ENCODE peak calls at places on chromosomes 13 and 19, in nine cellular contexts. O, R, F, V, B, S, L, P and U are unnamed samples.

GRCh38 chr13:23995283-23996073 is 98.2 kb upstream of the C1QTNF9B start:
- DNase-seq in L (no peak), B (no peak), R (no peak), V (no peak), F (no peak), S (no peak), P (no peak), O (peak; percentile 48), U (no peak)

GRCh38 chr13:111525320-111526118 is 205.1 kb downstream of the TEX29 start:
- DNase-seq in P (no peak), S (no peak), L (no peak), B (no peak), O (no peak), V (no peak), F (no peak), R (no peak), U (no peak)

GRCh38 chr13:98869408-98870090 is 108.3 kb downstream of the DOCK9 start:
- DNase-seq in R (no peak), F (peak; percentile 30), L (peak; percentile 80), S (no peak), B (no peak), P (no peak), V (no peak), O (peak; percentile 31), U (no peak)

GRCh38 chr13:107459430-107459829 is 755.9 kb downstream of the LIG4 start:
- DNase-seq in O (no peak), V (no peak), R (no peak), P (no peak), F (no peak), S (no peak), B (no peak), L (no peak), U (no peak)

GRCh38 chr13:51266642-51267041 is 44.4 kb downstream of the FAM124A start:
- DNase-seq in O (no peak), B (no peak), R (no peak), V (no peak), P (no peak), F (no peak), S (no peak), L (peak; percentile 28), U (no peak)

GRCh38 chr13:48333976-48334375 is 30.4 kb downstream of the RB1 start:
- DNase-seq in B (no peak), R (no peak), L (peak; percentile 37), V (no peak), F (no peak), S (peak; percentile 45), P (no peak), O (no peak), U (no peak)

GRCh38 chr13:101626925-101627555 is 174.6 kb downstream of the ITGBL1 start:
- DNase-seq in P (no peak), O (no peak), S (no peak), B (no peak), L (peak; percentile 12), R (no peak), F (no peak), V (peak; percentile 57), U (no peak)

GRCh38 chr19:2983351-2984195 is 6.2 kb downstream of the TLE6 start:
- DNase-seq in S (peak; percentile 55), R (peak; percentile 77), P (peak; percentile 30), F (peak; percentile 36), V (no peak), B (peak; percentile 51), L (peak; percentile 76), O (peak; percentile 67), U (peak; percentile 71)

GRCh38 chr19:7868326-7868670 is 5.9 kb downstream of the PRR36 start:
- DNase-seq in B (no peak), S (no peak), P (no peak), R (no peak), O (no peak), V (no peak), F (no peak), L (no peak), U (no peak)

GRCh38 chr19:17394891-17395415 is 957 bp upstream of the CCDC194 start:
- DNase-seq in B (peak; percentile 73), F (peak; percentile 58), O (peak; percentile 41), S (no peak), P (peak; percentile 57), V (no peak), L (peak; percentile 34), R (peak; percentile 70), U (peak; percentile 37)

GRCh38 chr19:13104848-13105646 is 2.4 kb upstream of the LYL1 start:
- DNase-seq in R (no peak), V (no peak), L (no peak), S (no peak), O (no peak), P (no peak), B (no peak), F (peak; percentile 48), U (no peak)

GRCh38 chr19:34994643-34995471 is 5.3 kb upstream of the GRAMD1A start:
- DNase-seq in F (peak; percentile 81), B (no peak), P (peak; percentile 65), L (no peak), R (no peak), S (peak; percentile 80), O (peak; percentile 59), V (no peak), U (peak; percentile 80)

GRCh38 chr13:102642029-102642428 is 45.2 kb downstream of the TPP2 start:
- DNase-seq in L (no peak), V (no peak), R (no peak), S (no peak), F (no peak), O (no peak), B (no peak), P (no peak), U (no peak)

DNA sequence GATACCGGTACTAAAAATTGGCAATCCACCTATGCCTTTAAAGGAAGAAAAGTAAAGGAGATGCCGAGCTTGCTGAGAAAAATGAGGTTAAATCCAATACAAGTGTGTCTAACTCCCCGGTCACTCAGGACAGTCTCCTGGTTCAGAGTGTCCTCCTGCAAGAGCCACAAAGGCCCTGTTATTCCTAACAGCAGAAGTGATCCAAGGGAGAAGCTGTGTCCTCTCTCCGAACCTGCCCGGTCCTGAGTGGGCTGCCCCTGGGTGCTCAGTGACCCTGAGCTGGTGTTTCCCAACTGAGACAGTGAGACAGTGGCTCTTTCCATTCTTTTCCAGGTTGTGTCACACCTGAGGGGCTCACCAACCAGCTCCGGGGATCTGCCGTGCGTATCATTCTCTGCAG is 4.8 kb downstream of the GJB6 start:
- DNase-seq in S (no peak), V (no peak), B (no peak), R (no peak), O (no peak), P (no peak), L (no peak), F (no peak), U (no peak)
- H3K27me3 ChIP-seq in S (peaks cover 8% of the 10 kb centered on the region), V (peaks cover 9% of the 10 kb centered on the region), B (no peaks in the 10 kb centered on the region), R (no peaks in the 10 kb centered on the region), O (peaks cover 43% of the 10 kb centered on the region), P (peaks cover 52% of the 10 kb centered on the region), L (no peaks in the 10 kb centered on the region), F (no peaks in the 10 kb centered on the region), U (peaks cover 12% of the 10 kb centered on the region)

DNA sequence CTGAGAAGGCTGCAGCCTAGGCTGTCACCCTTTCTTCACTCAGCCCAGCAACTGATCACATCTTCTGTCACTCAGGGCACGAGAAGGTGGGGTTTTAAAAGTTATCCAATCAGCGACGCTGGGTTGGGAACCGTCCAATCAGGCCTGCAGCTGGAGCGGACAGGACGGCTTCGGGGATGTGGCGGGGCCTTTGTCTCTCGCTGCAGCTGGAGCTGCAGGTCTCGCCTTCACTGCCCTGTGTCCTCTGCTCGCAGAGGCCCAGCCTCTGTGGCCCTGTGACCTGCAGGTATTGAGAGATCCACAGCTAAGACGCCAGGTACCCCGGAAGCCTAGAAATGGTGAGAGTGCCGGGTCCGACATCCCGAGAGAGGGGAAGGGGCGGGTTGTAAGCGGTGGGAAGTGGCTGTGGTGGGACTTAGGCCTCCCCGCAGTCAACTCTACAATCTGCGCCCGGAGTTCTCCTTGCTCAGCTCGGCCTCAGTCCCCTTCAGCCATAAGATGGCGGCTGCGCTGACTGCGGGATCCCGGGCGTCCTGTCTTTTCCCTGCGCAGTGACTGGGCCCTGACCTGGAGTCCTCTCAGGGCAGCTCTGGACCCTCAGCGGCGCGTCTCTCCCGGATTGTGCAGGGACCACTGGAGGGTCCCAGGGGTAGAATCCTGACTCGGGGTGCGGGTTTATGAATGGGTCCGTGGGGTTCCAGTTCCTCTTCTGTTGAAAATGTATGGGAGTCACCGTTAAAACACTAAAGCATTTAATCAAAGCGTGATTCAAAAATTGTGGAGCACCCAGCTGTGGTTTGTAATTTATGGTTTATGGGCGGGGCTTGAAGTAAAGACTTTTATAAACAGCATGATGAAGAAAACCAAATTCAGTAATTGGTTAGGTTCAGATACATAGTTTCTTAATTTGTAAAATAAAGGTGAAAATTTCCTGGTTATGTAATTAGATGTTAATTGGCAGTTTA is at the start of gene ZNF714:
- DNase-seq in S (peak; percentile 92), O (peak; percentile 92), F (peak; percentile 79), L (peak; percentile 96), P (peak; percentile 84), B (peak; percentile 90), R (peak; percentile 81), V (peak; percentile 79), U (peak; percentile 91)
- TF ChIP-seq POLR2A in S (peak; percentile 59), O (no peak), F (no peak), L (peak; percentile 80), P (peak; percentile 86), B (peak; percentile 35), R (peak; percentile 25), V (peak; percentile 88), U (peak; percentile 82)

DNA sequence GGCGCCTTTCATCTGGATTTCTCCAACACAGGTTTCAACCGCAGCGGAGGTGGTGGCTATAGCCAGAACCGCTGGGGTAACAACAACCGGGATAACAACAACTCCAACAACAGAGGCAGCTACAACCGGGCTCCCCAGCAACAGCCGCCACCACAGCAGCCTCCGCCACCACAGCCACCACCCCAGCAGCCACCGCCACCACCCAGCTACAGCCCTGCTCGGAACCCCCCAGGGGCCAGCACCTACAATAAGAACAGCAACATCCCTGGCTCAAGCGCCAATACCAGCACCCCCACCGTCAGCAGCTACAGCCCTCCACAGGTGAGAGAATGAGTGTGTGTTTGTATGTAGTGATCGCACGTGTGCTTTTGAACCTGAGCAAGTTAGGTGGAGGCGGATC is 6.0 kb upstream of the CCDC97 start:
- DNase-seq in L (no peak), R (no peak), P (no peak), F (no peak), B (no peak), V (no peak), S (no peak), O (no peak), U (no peak)
- H3K4me1 ChIP-seq in L (peaks cover 36% of the 10 kb centered on the region), R (peaks cover 16% of the 10 kb centered on the region), P (peaks cover 31% of the 10 kb centered on the region), F (peaks cover 11% of the 10 kb centered on the region), B (peaks cover 37% of the 10 kb centered on the region), V (peaks cover 56% of the 10 kb centered on the region), S (peaks cover 2% of the 10 kb centered on the region), O (peaks cover 8% of the 10 kb centered on the region), U (peaks cover 11% of the 10 kb centered on the region)

DNA sequence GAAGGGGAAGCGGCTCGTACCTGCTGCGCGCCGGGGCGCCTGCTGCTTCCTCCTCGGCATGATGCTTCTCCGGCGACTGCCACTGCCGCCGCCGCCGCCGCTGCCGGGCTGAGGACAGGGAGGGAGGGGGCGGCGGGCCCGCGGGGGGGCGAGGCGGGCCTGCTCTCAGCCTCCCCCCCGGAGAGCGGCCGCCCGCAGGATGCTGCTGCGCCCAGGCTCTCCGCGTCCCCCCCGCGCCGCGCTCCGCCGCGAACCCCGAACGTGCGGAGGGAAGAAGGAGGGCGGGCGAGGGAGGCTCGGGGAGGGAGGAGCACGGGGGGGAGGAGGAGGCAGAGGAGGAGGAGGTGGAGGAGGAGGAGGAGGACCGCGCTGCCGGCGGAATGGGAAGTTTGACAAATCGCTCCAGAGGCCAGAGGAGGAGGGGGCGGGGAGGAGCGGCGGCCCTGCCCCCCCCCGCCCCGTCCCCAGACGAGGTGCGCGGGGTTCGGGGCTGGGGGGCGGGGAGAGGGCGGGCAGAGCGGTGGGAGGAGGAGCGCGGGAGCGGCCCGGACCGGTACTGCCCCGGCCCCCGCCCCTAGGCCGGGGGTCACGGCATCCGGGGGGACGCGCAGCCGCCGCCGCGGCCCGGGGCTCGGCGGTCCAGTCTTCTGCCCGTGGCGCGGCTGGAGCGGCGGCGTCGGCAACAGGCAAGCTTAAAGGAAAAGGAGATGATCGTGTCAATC is at the start of gene TSHZ3:
- DNase-seq in P (peak; percentile 72), V (no peak), F (peak; percentile 80), L (peak; percentile 85), B (peak; percentile 70), O (peak; percentile 81), S (peak; percentile 72), R (peak; percentile 86), U (peak; percentile 50)
- H3K27me3 ChIP-seq in P (peaks cover 87% of the 10 kb centered on the region), V (no peaks in the 10 kb centered on the region), F (no peaks in the 10 kb centered on the region), L (no peaks in the 10 kb centered on the region), B (no peaks in the 10 kb centered on the region), O (peaks cover 31% of the 10 kb centered on the region), S (no peaks in the 10 kb centered on the region), R (no peaks in the 10 kb centered on the region), U (peaks cover 8% of the 10 kb centered on the region)